ENCODE peak calls at places on chromosomes 12 and 14, in nine cellular contexts. T is CD4-positive, CD25-positive, alpha-beta regulatory T cell; O is NCI-H1092; Z is activated CD8-positive, alpha-beta memory T cell treated with anti-CD3 and anti-CD28 coated beads for 1 hour; R is glomerular endothelial cell; G is breast epithelium; H is cardiac fibroblast; C is stimulated activated naive CD8-positive, alpha-beta T cell treated with anti-CD3 and anti-CD28 coated beads, Interleukin-15, Interleukin-2, amounts not matched to agents 100 U/mL and 50 U/mL, for 24 hours; I is kidney glomerular epithelial cell. F is an unnamed sample.

GRCh38 chr14:89618821-89619551 is 202.0 kb upstream of the FOXN3 start:
- DNase-seq in G (no peak), H (peak), C (peak), R (no peak), T (peak), I (peak), O (peak), Z (peak), F (peak)

GRCh38 chr12:116799955-116800354 is 61.8 kb downstream of the RNFT2 start:
- DNase-seq in T (no peak), C (no peak), H (no peak), O (no peak), I (no peak), Z (no peak), G (no peak), R (no peak), F (no peak)

GRCh38 chr12:131332224-131332623 is 378.5 kb downstream of the ADGRD1 start:
- DNase-seq in R (no peak), H (no peak), O (no peak), Z (no peak), T (no peak), G (peak), I (no peak), C (no peak), F (no peak)

GRCh38 chr14:59688224-59689170 is 111.9 kb upstream of the CCDC175 start:
- DNase-seq in I (peak), O (peak), H (peak), Z (no peak), G (no peak), T (no peak), C (peak), R (no peak), F (peak)

GRCh38 chr14:73457935-73458218 is 469 bp downstream of the NUMB start:
- DNase-seq in R (no peak), H (peak), C (no peak), Z (peak), I (no peak), O (no peak), T (no peak), G (peak), F (no peak)

GRCh38 chr14:99601301-99601945 is 2.6 kb downstream of the CCDC85C start:
- DNase-seq in R (no peak), I (no peak), O (no peak), T (no peak), C (no peak), G (no peak), H (peak), Z (no peak), F (peak)

GRCh38 chr12:90908465-90908864 is 46.5 kb downstream of the CCER1 start:
- DNase-seq in G (no peak), I (peak), Z (no peak), H (peak), R (no peak), C (no peak), O (no peak), T (no peak), F (peak)

GRCh38 chr12:96398422-96399080 is 1.7 kb downstream of the CDK17 start:
- DNase-seq in R (no peak), H (peak), T (no peak), O (no peak), Z (no peak), G (no peak), C (no peak), I (peak), F (no peak)

GRCh38 chr14:66045572-66046021 is 440.6 kb upstream of the CCDC196 start:
- DNase-seq in R (no peak), Z (no peak), C (no peak), I (no peak), O (no peak), H (peak), T (no peak), G (no peak), F (no peak)

GRCh38 chr14:26694521-26694920 is 96.7 kb upstream of the NOVA1 start:
- DNase-seq in R (no peak), T (no peak), C (no peak), Z (no peak), I (no peak), H (no peak), G (no peak), O (no peak), F (no peak)

GRCh38 chr12:74370608-74371216 is 166.9 kb upstream of the ATXN7L3B start:
- DNase-seq in T (no peak), H (no peak), C (no peak), Z (no peak), G (no peak), O (no peak), I (no peak), R (no peak), F (no peak)

GRCh38 chr12:125431516-125431915 is 366.3 kb downstream of the AACS start:
- DNase-seq in Z (no peak), G (no peak), I (no peak), R (no peak), C (no peak), T (no peak), O (no peak), H (no peak), F (no peak)

GRCh38 chr12:13982010-13982409 is 608 bp upstream of the GRIN2B start:
- DNase-seq in C (peak), I (no peak), H (no peak), R (no peak), O (no peak), Z (no peak), G (no peak), T (no peak), F (no peak)

GRCh38 chr14:57136669-57137068 is 132.0 kb downstream of the EXOC5 start:
- DNase-seq in H (no peak), I (no peak), O (peak), G (no peak), Z (no peak), T (no peak), R (no peak), C (no peak), F (no peak)

GRCh38 chr14:37776791-37777499 is 181.5 kb downstream of the TTC6 start:
- DNase-seq in I (no peak), C (no peak), G (no peak), Z (no peak), R (no peak), T (no peak), H (no peak), O (no peak), F (no peak)

GRCh38 chr12:116878567-116879508 is 2.4 kb downstream of the HRK start:
- DNase-seq in C (no peak), Z (no peak), G (no peak), T (no peak), O (no peak), H (peak), I (no peak), R (no peak), F (peak)

GRCh38 chr12:98696036-98696646 is 51.1 kb downstream of the APAF1 start:
- DNase-seq in G (no peak), T (no peak), Z (no peak), I (no peak), O (no peak), R (no peak), C (no peak), H (no peak), F (no peak)

GRCh38 chr12:49296034-49296835 is 1.3 kb downstream of the PRPH start:
- DNase-seq in T (peak), R (no peak), O (no peak), I (no peak), C (peak), G (no peak), Z (peak), H (no peak), F (peak)

GRCh38 chr14:69485701-69486100 is 1.2 kb downstream of the PLEKHD1 start:
- DNase-seq in O (no peak), Z (no peak), I (no peak), C (no peak), T (no peak), G (no peak), R (no peak), H (no peak), F (no peak)

GRCh38 chr14:53156238-53156637 is 3.1 kb upstream of the DDHD1 start:
- DNase-seq in T (no peak), I (no peak), Z (no peak), O (no peak), R (no peak), C (no peak), H (no peak), G (no peak), F (no peak)

GRCh38 chr14:38389666-38390065 is 133.8 kb upstream of the CLEC14A start:
- DNase-seq in T (no peak), R (no peak), C (no peak), H (peak), O (no peak), I (no peak), Z (no peak), G (no peak), F (peak)

GRCh38 chr12:52524898-52525591 is 4.9 kb upstream of the KRT5 start:
- DNase-seq in O (no peak), I (no peak), C (no peak), Z (no peak), R (no peak), H (no peak), T (no peak), G (peak), F (no peak)

GRCh38 chr12:31965090-31965489 is 5.9 kb downstream of the RESF1 start:
- DNase-seq in O (no peak), C (peak), I (no peak), G (no peak), H (no peak), R (no peak), T (no peak), Z (no peak), F (no peak)

GRCh38 chr12:18700254-18700653 is 37.6 kb downstream of the PLCZ1 start:
- DNase-seq in O (no peak), R (no peak), Z (no peak), I (peak), G (no peak), C (no peak), T (no peak), H (peak), F (peak)

GRCh38 chr14:78983126-78983525 is 813.0 kb downstream of the NRXN3 start:
- DNase-seq in G (no peak), T (no peak), Z (no peak), R (no peak), C (no peak), O (no peak), I (no peak), H (peak), F (peak)

GRCh38 chr14:60487211-60487610 is 1.3 kb upstream of the C14orf39 start:
- DNase-seq in Z (no peak), T (no peak), O (no peak), C (no peak), R (no peak), H (no peak), I (no peak), G (no peak), F (no peak)

GRCh38 chr14:103519043-103519836 is 3.4 kb downstream of the CKB start:
- DNase-seq in G (no peak), O (no peak), C (no peak), H (peak), T (no peak), R (no peak), I (peak), Z (no peak), F (peak)

GRCh38 chr12:14892726-14893442 is 7.2 kb upstream of the MGP start:
- DNase-seq in H (peak), G (no peak), Z (no peak), I (no peak), O (no peak), R (no peak), T (no peak), C (no peak), F (peak)

GRCh38 chr12:49963976-49964815 is 2.5 kb downstream of the AQP5 start:
- DNase-seq in C (no peak), Z (no peak), I (no peak), T (no peak), G (no peak), H (no peak), R (no peak), O (no peak), F (no peak)

GRCh38 chr12:102880783-102881182 is 36.3 kb downstream of the PAH start:
- DNase-seq in T (no peak), G (no peak), Z (no peak), O (no peak), H (no peak), R (no peak), C (no peak), I (no peak), F (no peak)

GRCh38 chr14:68468437-68469207 is 324.2 kb downstream of the ZFP36L1 start:
- DNase-seq in O (no peak), H (peak), T (no peak), I (no peak), Z (no peak), C (peak), G (no peak), R (no peak), F (peak)

GRCh38 chr12:65121956-65122469 is 908 bp upstream of the WIF1 start:
- DNase-seq in Z (no peak), H (no peak), G (no peak), C (no peak), R (no peak), T (no peak), I (no peak), O (no peak), F (no peak)

GRCh38 chr14:104845834-104846441 is 19.1 kb upstream of the CEP170B start:
- DNase-seq in Z (no peak), G (no peak), I (no peak), C (no peak), T (no peak), O (no peak), R (no peak), H (peak), F (peak)

GRCh38 chr14:100827751-100828447 is 2.0 kb downstream of the MEG3 start:
- DNase-seq in I (no peak), H (peak), Z (no peak), O (no peak), T (no peak), R (no peak), G (no peak), C (peak), F (peak)

GRCh38 chr12:130081420-130081819 is 80.8 kb upstream of the FZD10 start:
- DNase-seq in H (no peak), O (no peak), I (no peak), Z (no peak), T (no peak), C (no peak), G (no peak), R (no peak), F (no peak)

GRCh38 chr12:70661762-70662161 is 24.5 kb upstream of the PTPRB start:
- DNase-seq in G (no peak), Z (no peak), T (no peak), C (no peak), R (peak), I (peak), H (peak), O (no peak), F (peak)

F was measured in EH.